ENCODE peak calls at places on chromosome 17, in nine cellular contexts. V is tibial artery; K is small intestine; H is IMR-90; B is ovary; C is Caco-2; L is CD8-positive, alpha-beta T cell; R is GM23248; O is ascending aorta. X is an unnamed sample.
A peak's percentile ranks its signal among the peaks of the same experiment; 100 is the strongest.

GRCh38 chr17:46154151-46154816 is 38.9 kb downstream of the KANSL1 start:
- DNase-seq in L (no peak), K (no peak), B (no peak), C (no peak), O (no peak), H (peak; percentile 38), V (no peak), R (peak; percentile 56), X (peak; percentile 83)

GRCh38 chr17:20092292-20092867 is 83.2 kb downstream of the SPECC1 start:
- DNase-seq in V (no peak), L (no peak), B (no peak), H (no peak), C (no peak), K (no peak), O (no peak), R (no peak), X (no peak)

GRCh38 chr17:81298325-81298990 is 3.4 kb upstream of the SLC38A10 start:
- DNase-seq in B (no peak), O (no peak), H (no peak), L (no peak), V (no peak), C (no peak), R (no peak), K (no peak), X (no peak)

GRCh38 chr17:42098747-42099399 is 600 bp upstream of the ZNF385C start:
- DNase-seq in C (no peak), K (no peak), O (no peak), H (no peak), L (no peak), B (peak; percentile 66), V (no peak), R (no peak), X (no peak)

GRCh38 chr17:78974635-78975591 is 4.8 kb downstream of the LGALS3BP start:
- DNase-seq in K (no peak), B (peak; percentile 79), R (peak; percentile 92), H (peak; percentile 84), L (no peak), O (peak; percentile 40), C (no peak), V (peak; percentile 88), X (no peak)

GRCh38 chr17:51850206-51850605 is 308.3 kb downstream of the CA10 start:
- DNase-seq in K (no peak), L (no peak), H (no peak), O (no peak), R (no peak), B (no peak), V (no peak), C (no peak), X (no peak)

GRCh38 chr17:47905221-47905733 is 9.2 kb downstream of the SP2 start:
- DNase-seq in L (no peak), B (peak; percentile 81), O (peak; percentile 18), C (no peak), H (peak; percentile 78), K (no peak), R (peak; percentile 83), V (peak; percentile 81), X (peak; percentile 45)

GRCh38 chr17:5978496-5978895 is 91.7 kb upstream of the WSCD1 start:
- DNase-seq in H (no peak), B (no peak), O (no peak), L (no peak), C (no peak), V (no peak), K (no peak), R (no peak), X (no peak)

DNA sequence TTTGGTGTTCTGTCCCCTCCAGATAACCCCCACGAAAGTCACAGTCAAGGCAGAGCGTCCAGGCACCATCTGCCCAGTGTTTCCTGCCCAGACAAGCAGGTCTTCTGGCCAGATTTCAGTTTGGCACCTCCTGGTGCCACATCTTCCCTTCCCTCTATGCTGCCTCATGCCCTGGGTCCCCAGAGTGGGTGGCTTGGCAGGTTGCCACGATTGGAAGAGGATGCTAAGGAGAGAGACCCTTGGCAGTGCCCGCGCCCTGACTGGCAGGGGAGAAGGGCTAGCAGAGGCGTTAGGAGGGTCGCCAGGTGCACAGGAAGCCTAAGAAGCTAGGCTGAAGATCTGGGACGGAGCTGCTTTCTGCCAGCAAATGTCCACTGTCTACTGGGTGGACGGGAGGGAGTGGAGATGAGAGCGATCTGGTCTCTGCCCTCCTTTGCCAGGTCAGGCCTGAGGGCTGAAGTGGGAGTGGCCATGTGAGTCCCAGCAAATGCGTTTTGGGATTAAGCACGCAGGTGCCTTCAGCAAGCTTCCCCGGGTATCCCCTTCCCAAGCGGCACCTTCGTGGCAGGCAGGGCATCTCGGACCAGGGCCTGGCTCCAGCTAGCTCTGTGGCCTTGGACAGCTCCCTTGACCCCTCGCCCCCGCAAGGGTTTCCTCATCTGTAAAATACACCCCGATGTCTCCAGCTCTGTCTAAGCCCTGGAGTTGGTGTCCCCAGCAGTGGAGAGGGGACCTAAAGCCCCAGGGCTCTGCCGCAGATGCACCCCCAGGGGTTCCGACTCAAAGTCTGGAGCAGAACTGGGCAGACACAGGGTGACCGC is 13.4 kb upstream of the CD300A start:
- DNase-seq in V (no peak), R (no peak), B (peak; percentile 72), K (no peak), C (no peak), L (no peak), H (no peak), O (no peak), X (no peak)
- H3K4me3 ChIP-seq in V (peak overlapping the region; percentile 54), R (peak overlapping the region; percentile 54), B (peak overlapping the region; percentile 44), K (peak overlapping the region; percentile 37), C (peak overlapping the region; percentile 30), L (no peak overlapping the region), H (no peak overlapping the region), O (peak overlapping the region; percentile 64), X (no peak overlapping the region)

DNA sequence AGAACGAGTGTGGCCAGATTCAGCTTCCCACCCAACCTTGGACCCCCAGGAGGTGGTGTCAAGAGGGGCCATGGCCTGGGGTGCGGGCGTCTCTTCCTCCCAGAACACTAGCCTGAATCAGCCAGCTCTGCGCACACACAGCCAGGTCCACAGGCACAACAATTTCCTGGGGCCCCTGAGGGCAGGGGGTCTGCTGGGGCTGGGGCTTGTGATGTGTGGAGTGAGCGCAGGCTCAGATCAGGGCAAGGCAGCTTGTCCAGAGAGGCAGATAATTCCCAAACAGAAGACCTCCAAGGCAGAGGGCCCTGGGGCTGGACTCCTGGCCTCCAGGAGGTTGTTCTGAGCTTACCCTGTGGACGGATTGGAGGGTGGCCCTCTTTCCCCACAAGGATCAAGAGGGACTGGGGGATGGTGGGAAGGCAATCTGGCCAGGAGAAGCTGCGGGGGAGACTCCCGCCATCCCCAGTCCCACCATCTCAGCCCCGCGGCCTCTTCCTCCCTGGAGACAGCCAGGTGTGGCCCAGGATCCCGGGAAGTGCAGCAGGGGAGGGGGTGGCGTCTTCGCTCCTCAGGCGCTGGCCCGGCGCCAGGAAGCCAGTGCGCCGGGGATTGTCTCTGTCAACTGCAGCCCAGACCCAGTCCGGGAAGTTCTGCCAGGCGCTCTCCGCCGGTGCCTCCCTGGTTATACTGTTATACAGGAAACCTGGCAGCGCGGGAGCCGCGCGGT is 52.0 kb upstream of the AMZ2 start:
- DNase-seq in L (no peak), R (no peak), C (no peak), H (no peak), B (no peak), O (no peak), K (no peak), V (no peak), X (no peak)
- H3K4me1 ChIP-seq in L (peaks cover 43% of the 10 kb centered on the region), R (no peaks in the 10 kb centered on the region), C (peaks cover 33% of the 10 kb centered on the region), H (no peaks in the 10 kb centered on the region), B (peaks cover 20% of the 10 kb centered on the region), O (peaks cover 31% of the 10 kb centered on the region), K (no peaks in the 10 kb centered on the region), V (peaks cover 50% of the 10 kb centered on the region), X (peaks cover 28% of the 10 kb centered on the region)

DNA sequence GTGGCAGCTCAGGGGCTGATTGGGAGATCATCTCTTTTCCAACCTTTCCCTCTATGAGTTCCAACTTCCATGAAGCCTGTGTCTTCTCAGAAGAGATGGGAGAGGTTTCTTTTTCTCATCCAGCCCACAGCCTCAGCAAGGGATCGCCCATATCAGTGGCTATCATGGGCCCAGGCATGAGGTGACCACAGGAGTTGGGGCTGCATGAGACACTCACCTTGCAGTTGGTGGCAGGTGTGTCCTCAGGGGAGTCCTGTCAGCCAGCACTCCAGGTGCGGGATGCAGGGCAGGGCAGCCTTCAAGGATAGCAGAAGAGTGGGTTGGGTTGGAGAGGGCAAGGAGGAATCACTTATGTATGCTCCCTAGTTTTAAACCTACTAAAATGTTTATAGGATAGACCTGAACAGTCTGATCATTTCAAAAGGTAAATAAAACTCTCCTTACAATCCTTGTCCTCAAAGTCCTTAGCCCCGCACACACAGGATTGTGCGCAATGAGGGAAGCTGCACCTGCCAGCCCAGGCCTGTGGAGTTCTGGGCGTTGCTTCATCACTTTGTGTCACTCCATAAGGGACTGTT is 811.1 kb downstream of the KCNJ18 start:
- DNase-seq in H (no peak), C (no peak), V (no peak), K (no peak), L (no peak), O (no peak), B (no peak), R (no peak), X (no peak)
- H3K9me3 ChIP-seq in H (peaks cover 23% of the 10 kb centered on the region), C (no peaks in the 10 kb centered on the region), V (no peaks in the 10 kb centered on the region), K (peaks cover 4% of the 10 kb centered on the region), L (no peaks in the 10 kb centered on the region), O (no peaks in the 10 kb centered on the region), B (no peaks in the 10 kb centered on the region), R (no peaks in the 10 kb centered on the region), X (no peaks in the 10 kb centered on the region)

GRCh38 chr17:77371888-77372443 is 231.2 kb downstream of the SEC14L1 start:
- DNase-seq in L (no peak), H (no peak), K (no peak), R (no peak), C (no peak), B (peak; percentile 48), O (no peak), V (no peak), X (no peak)

GRCh38 chr17:77373298-77374169 is 232.8 kb downstream of the SEC14L1 start:
- DNase-seq in O (no peak), B (peak; percentile 76), R (peak; percentile 73), K (no peak), C (no peak), L (no peak), H (no peak), V (no peak), X (peak; percentile 50)

GRCh38 chr17:77374170-77374936 is 233.6 kb downstream of the SEC14L1 start:
- DNase-seq in R (peak; percentile 86), O (peak; percentile 36), C (no peak), H (peak; percentile 86), B (peak; percentile 87), K (peak; percentile 46), L (peak; percentile 67), V (peak; percentile 88), X (peak; percentile 43)

GRCh38 chr17:77371117-77371887 is 230.5 kb downstream of the SEC14L1 start:
- DNase-seq in R (peak; percentile 71), O (no peak), H (peak; percentile 50), V (no peak), L (no peak), C (no peak), B (peak; percentile 41), K (peak; percentile 27), X (peak; percentile 28)

DNA sequence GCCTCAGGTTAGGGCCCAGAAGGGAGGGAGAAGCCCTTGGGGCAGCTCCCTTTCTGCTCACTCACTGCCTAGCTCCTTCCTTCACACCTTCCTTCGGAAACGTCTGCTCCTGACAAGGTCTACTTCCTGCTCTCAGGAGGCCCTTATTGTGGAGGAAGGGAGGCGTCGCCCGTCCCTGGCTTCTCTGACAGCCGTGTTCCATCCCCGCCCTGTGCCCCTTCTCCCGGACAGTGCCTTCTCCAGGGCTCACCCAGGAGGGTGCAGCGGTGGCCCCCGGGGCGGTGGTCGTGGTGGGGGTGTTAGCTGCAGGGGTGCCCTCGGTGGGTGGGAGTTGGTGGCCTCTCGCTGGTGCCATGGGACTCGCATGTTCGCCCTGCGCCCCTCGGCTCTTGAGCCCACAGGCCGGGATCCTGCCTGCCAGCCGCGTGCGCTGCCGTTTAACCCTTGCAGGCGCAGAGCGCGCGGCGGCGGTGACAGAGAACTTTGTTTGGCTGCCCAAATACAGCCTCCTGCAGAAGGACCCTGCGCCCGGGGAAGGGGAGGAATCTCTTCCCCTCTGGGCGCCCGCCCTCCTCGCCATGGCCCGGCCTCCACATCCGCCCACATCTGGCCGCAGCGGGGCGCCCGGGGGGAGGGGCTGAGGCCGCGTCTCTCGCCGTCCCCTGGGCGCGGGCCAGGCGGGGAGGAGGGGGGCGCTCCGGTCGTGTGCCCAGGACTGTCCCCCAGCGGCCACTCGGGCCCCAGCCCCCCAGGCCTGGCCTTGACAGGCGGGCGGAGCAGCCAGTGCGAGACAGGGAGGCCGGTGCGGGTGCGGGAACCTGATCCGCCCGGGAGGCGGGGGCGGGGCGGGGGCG is 231.9 kb downstream of the SEC14L1 start:
- DNase-seq in O (peak; percentile 59), H (peak; percentile 87), V (peak; percentile 83), L (peak; percentile 61), C (no peak), B (peak; percentile 92), R (peak; percentile 80), K (peak; percentile 77), X (peak; percentile 72)
- H3K4me3 ChIP-seq in O (peak overlapping the region; percentile 80), H (peak overlapping the region; percentile 78), V (peak overlapping the region; percentile 63), L (peak overlapping the region; percentile 99), C (no peak overlapping the region), B (peak overlapping the region; percentile 73), R (peak overlapping the region; percentile 75), K (peak overlapping the region; percentile 72), X (peak overlapping the region; percentile 54)